ENCODE peak calls at places on chromosomes 6 and 20, in five cellular contexts. One of them, this sample, is unnamed.

GRCh38 chr6:105319331-105319730 is 83.6 kb downstream of the PREP start:
- DNase-seq in globus pallidus: no peak
- DNase-seq in naive thymus-derived CD4-positive, alpha-beta T cell: no peak
- DNase-seq in SW 1271: no peak
- DNase-seq in mammary epithelial cell: peak
- DNase-seq in this sample: peak

GRCh38 chr6:73234732-73235131 is 9.4 kb upstream of the KHDC1L start:
- DNase-seq in globus pallidus: no peak
- DNase-seq in SW 1271: no peak
- DNase-seq in mammary epithelial cell: peak
- DNase-seq in naive thymus-derived CD4-positive, alpha-beta T cell: no peak
- DNase-seq in this sample: peak

GRCh38 chr20:63622096-63622495 is 4.8 kb downstream of the GMEB2 start:
- DNase-seq in SW 1271: no peak
- DNase-seq in mammary epithelial cell: no peak
- DNase-seq in naive thymus-derived CD4-positive, alpha-beta T cell: no peak
- DNase-seq in globus pallidus: no peak
- DNase-seq in this sample: no peak

GRCh38 chr20:62357681-62358080 is 9.4 kb downstream of the LAMA5 start:
- DNase-seq in naive thymus-derived CD4-positive, alpha-beta T cell: no peak
- DNase-seq in mammary epithelial cell: no peak
- DNase-seq in globus pallidus: no peak
- DNase-seq in SW 1271: no peak
- DNase-seq in this sample: no peak

GRCh38 chr6:21997414-21998037 is 299.3 kb downstream of the PRL start:
- DNase-seq in mammary epithelial cell: no peak
- DNase-seq in SW 1271: no peak
- DNase-seq in globus pallidus: no peak
- DNase-seq in naive thymus-derived CD4-positive, alpha-beta T cell: no peak
- DNase-seq in this sample: no peak

GRCh38 chr6:160106010-160106409 is 15.6 kb upstream of the SLC22A1 start:
- DNase-seq in SW 1271: no peak
- DNase-seq in naive thymus-derived CD4-positive, alpha-beta T cell: no peak
- DNase-seq in mammary epithelial cell: no peak
- DNase-seq in globus pallidus: no peak
- DNase-seq in this sample: no peak

GRCh38 chr20:36572701-36573102 is 695 bp upstream of the TGIF2 start:
- DNase-seq in SW 1271: no peak
- DNase-seq in globus pallidus: no peak
- DNase-seq in naive thymus-derived CD4-positive, alpha-beta T cell: no peak
- DNase-seq in mammary epithelial cell: peak
- DNase-seq in this sample: peak

GRCh38 chr6:18883851-18884250 is 496.7 kb downstream of the RNF144B start:
- DNase-seq in mammary epithelial cell: no peak
- DNase-seq in naive thymus-derived CD4-positive, alpha-beta T cell: no peak
- DNase-seq in globus pallidus: peak
- DNase-seq in SW 1271: no peak
- DNase-seq in this sample: no peak

GRCh38 chr20:48523191-48523757 is 304.5 kb downstream of the PREX1 start:
- DNase-seq in naive thymus-derived CD4-positive, alpha-beta T cell: no peak
- DNase-seq in mammary epithelial cell: peak
- DNase-seq in SW 1271: no peak
- DNase-seq in globus pallidus: no peak
- DNase-seq in this sample: peak

GRCh38 chr6:12385316-12385715 is 95.2 kb downstream of the EDN1 start:
- DNase-seq in globus pallidus: no peak
- DNase-seq in mammary epithelial cell: no peak
- DNase-seq in SW 1271: no peak
- DNase-seq in naive thymus-derived CD4-positive, alpha-beta T cell: no peak
- DNase-seq in this sample: no peak